ENCODE peak calls at places on chromosome X, in eight cellular contexts. One of them, this sample, is unnamed.

GRCh38 chrX:1462596-1463251 is 10.0 kb upstream of the ASMTL start:
- DNase-seq in A549: no peak
- DNase-seq in WTC11: no peak
- DNase-seq in HCT116: no peak
- DNase-seq in H1: peak; percentile 26
- DNase-seq in endothelial cell of umbilical vein: peak; percentile 85
- DNase-seq in HepG2: no peak
- DNase-seq in K562: no peak
- DNase-seq in this sample: no peak

GRCh38 chrX:109740076-109740809 is 7.2 kb upstream of the ACSL4 start:
- DNase-seq in A549: peak; percentile 19
- DNase-seq in WTC11: no peak
- DNase-seq in HCT116: no peak
- DNase-seq in H1: no peak
- DNase-seq in endothelial cell of umbilical vein: no peak
- DNase-seq in HepG2: peak; percentile 95
- DNase-seq in K562: no peak
- DNase-seq in this sample: peak; percentile 75

GRCh38 chrX:27883468-27884092 is 75.8 kb downstream of the MAGEB10 start:
- DNase-seq in A549: no peak
- DNase-seq in WTC11: no peak
- DNase-seq in HCT116: no peak
- DNase-seq in H1: no peak
- DNase-seq in endothelial cell of umbilical vein: no peak
- DNase-seq in HepG2: no peak
- DNase-seq in K562: no peak
- DNase-seq in this sample: no peak

GRCh38 chrX:13646154-13646549 is 6.8 kb upstream of the TCEANC start:
- DNase-seq in A549: peak; percentile 24
- DNase-seq in WTC11: peak; percentile 63
- DNase-seq in HCT116: peak; percentile 24
- DNase-seq in H1: peak; percentile 58
- DNase-seq in endothelial cell of umbilical vein: peak; percentile 42
- DNase-seq in HepG2: peak; percentile 30
- DNase-seq in K562: peak; percentile 31
- DNase-seq in this sample: peak; percentile 53

GRCh38 chrX:114924846-114925245 is 92.6 kb downstream of the IL13RA2 start:
- DNase-seq in A549: no peak
- DNase-seq in WTC11: no peak
- DNase-seq in HCT116: no peak
- DNase-seq in H1: no peak
- DNase-seq in endothelial cell of umbilical vein: no peak
- DNase-seq in HepG2: no peak
- DNase-seq in K562: no peak
- DNase-seq in this sample: no peak

GRCh38 chrX:132488819-132489255 is at the start of gene MBNL3:
- DNase-seq in A549: no peak
- DNase-seq in WTC11: peak; percentile 52
- DNase-seq in HCT116: no peak
- DNase-seq in H1: peak; percentile 60
- DNase-seq in endothelial cell of umbilical vein: peak; percentile 43
- DNase-seq in HepG2: peak; percentile 33
- DNase-seq in K562: no peak
- DNase-seq in this sample: peak; percentile 83

GRCh38 chrX:133950214-133950613 is 35.2 kb downstream of the GPC3 start:
- DNase-seq in A549: no peak
- DNase-seq in WTC11: no peak
- DNase-seq in HCT116: no peak
- DNase-seq in H1: no peak
- DNase-seq in endothelial cell of umbilical vein: no peak
- DNase-seq in HepG2: no peak
- DNase-seq in K562: no peak
- DNase-seq in this sample: no peak

GRCh38 chrX:107205770-107206696 is at the start of the genes DNAAF6 and NUP62CL:
- DNase-seq in A549: peak; percentile 82
- DNase-seq in WTC11: peak; percentile 82
- DNase-seq in HCT116: peak; percentile 80
- DNase-seq in H1: peak; percentile 73
- DNase-seq in endothelial cell of umbilical vein: peak; percentile 14
- DNase-seq in HepG2: peak; percentile 81
- DNase-seq in K562: peak; percentile 96
- DNase-seq in this sample: no peak

GRCh38 chrX:123962006-123962485 is 540 bp downstream of the STAG2 start:
- DNase-seq in A549: peak; percentile 39
- DNase-seq in WTC11: no peak
- DNase-seq in HCT116: peak; percentile 24
- DNase-seq in H1: no peak
- DNase-seq in endothelial cell of umbilical vein: no peak
- DNase-seq in HepG2: no peak
- DNase-seq in K562: no peak
- DNase-seq in this sample: no peak

GRCh38 chrX:19958530-19959486 is 32.1 kb downstream of the BCLAF3 start:
- DNase-seq in A549: no peak
- DNase-seq in WTC11: no peak
- DNase-seq in HCT116: no peak
- DNase-seq in H1: no peak
- DNase-seq in endothelial cell of umbilical vein: no peak
- DNase-seq in HepG2: peak; percentile 57
- DNase-seq in K562: no peak
- DNase-seq in this sample: peak; percentile 22

GRCh38 chrX:139506318-139506717 is 24.2 kb upstream of the F9 start:
- DNase-seq in A549: no peak
- DNase-seq in WTC11: no peak
- DNase-seq in HCT116: no peak
- DNase-seq in H1: no peak
- DNase-seq in endothelial cell of umbilical vein: no peak
- DNase-seq in HepG2: no peak
- DNase-seq in K562: no peak
- DNase-seq in this sample: peak; percentile 17

GRCh38 chrX:43822015-43822414 is 60.2 kb downstream of the MAOB start:
- DNase-seq in A549: no peak
- DNase-seq in WTC11: no peak
- DNase-seq in HCT116: peak; percentile 4
- DNase-seq in H1: no peak
- DNase-seq in endothelial cell of umbilical vein: no peak
- DNase-seq in HepG2: no peak
- DNase-seq in K562: no peak
- DNase-seq in this sample: no peak

GRCh38 chrX:143754183-143754582 is 33.6 kb upstream of the SPANXN2 start:
- DNase-seq in A549: no peak
- DNase-seq in WTC11: no peak
- DNase-seq in HCT116: no peak
- DNase-seq in H1: no peak
- DNase-seq in endothelial cell of umbilical vein: no peak
- DNase-seq in HepG2: no peak
- DNase-seq in K562: no peak
- DNase-seq in this sample: no peak

GRCh38 chrX:154305481-154306205 is 10.0 kb downstream of the TKTL1 start:
- DNase-seq in A549: no peak
- DNase-seq in WTC11: no peak
- DNase-seq in HCT116: no peak
- DNase-seq in H1: no peak
- DNase-seq in endothelial cell of umbilical vein: no peak
- DNase-seq in HepG2: no peak
- DNase-seq in K562: no peak
- DNase-seq in this sample: no peak

GRCh38 chrX:38939067-38939466 is 137.8 kb downstream of the MID1IP1 start:
- DNase-seq in A549: no peak
- DNase-seq in WTC11: no peak
- DNase-seq in HCT116: no peak
- DNase-seq in H1: no peak
- DNase-seq in endothelial cell of umbilical vein: no peak
- DNase-seq in HepG2: no peak
- DNase-seq in K562: no peak
- DNase-seq in this sample: no peak

GRCh38 chrX:46903458-46904242 is 8.6 kb upstream of the JADE3 start:
- DNase-seq in A549: peak; percentile 80
- DNase-seq in WTC11: peak; percentile 72
- DNase-seq in HCT116: peak; percentile 52
- DNase-seq in H1: peak; percentile 69
- DNase-seq in endothelial cell of umbilical vein: peak; percentile 83
- DNase-seq in HepG2: peak; percentile 69
- DNase-seq in K562: peak; percentile 12
- DNase-seq in this sample: peak; percentile 75

GRCh38 chrX:136525738-136526606 is 6.0 kb upstream of the VGLL1 start:
- DNase-seq in A549: peak; percentile 8
- DNase-seq in WTC11: no peak
- DNase-seq in HCT116: no peak
- DNase-seq in H1: no peak
- DNase-seq in endothelial cell of umbilical vein: peak; percentile 11
- DNase-seq in HepG2: no peak
- DNase-seq in K562: no peak
- DNase-seq in this sample: no peak

GRCh38 chrX:63466690-63467089 is 115.6 kb upstream of the SPIN4 start:
- DNase-seq in A549: no peak
- DNase-seq in WTC11: no peak
- DNase-seq in HCT116: no peak
- DNase-seq in H1: no peak
- DNase-seq in endothelial cell of umbilical vein: no peak
- DNase-seq in HepG2: no peak
- DNase-seq in K562: no peak
- DNase-seq in this sample: peak; percentile 1

GRCh38 chrX:13373027-13373806 is 53.4 kb upstream of the ATXN3L start:
- DNase-seq in A549: no peak
- DNase-seq in WTC11: no peak
- DNase-seq in HCT116: no peak
- DNase-seq in H1: no peak
- DNase-seq in endothelial cell of umbilical vein: no peak
- DNase-seq in HepG2: no peak
- DNase-seq in K562: no peak
- DNase-seq in this sample: no peak

GRCh38 chrX:69506617-69507499 is 2.7 kb downstream of the NALF2 start:
- DNase-seq in A549: no peak
- DNase-seq in WTC11: no peak
- DNase-seq in HCT116: no peak
- DNase-seq in H1: no peak
- DNase-seq in endothelial cell of umbilical vein: no peak
- DNase-seq in HepG2: no peak
- DNase-seq in K562: no peak
- DNase-seq in this sample: no peak

DNA sequence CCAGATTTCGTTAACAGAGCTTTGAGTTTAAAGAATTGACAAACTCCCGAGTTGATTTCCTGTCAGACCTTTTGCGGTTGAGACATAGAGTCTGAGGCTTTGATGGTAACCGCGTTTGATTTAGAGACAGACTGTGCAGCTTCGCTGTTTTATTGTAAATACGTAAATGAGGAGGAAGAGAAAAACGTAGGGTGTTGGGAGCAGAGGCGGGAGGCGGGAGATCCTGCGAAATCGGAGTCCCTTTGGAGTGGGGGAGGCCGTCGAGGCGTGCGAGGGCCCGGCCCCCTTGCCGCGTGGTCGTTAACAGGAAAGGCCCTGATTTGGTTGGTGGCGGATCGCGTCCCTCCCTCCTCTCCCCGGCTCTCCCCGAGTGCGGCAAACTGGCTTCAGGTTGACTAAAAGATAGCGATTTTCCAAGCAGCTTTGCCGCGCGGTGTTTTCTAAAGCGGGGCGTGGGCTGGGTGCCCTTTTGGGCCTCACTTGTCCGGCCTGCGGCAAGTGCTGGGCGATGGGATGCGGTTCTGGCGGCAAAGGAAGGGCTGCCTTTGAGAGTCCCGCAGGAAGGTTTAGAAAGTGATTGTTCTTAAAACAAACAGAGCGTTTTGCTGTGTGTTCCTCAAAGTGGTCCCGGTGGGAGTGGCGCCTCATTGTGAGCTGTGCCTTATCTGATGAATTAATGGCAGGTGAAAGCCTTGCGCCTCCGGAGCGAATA is 865 bp downstream of the SCML1 start:
- DNase-seq in A549: no peak
- DNase-seq in WTC11: peak; percentile 35
- DNase-seq in HCT116: no peak
- DNase-seq in H1: peak; percentile 49
- DNase-seq in endothelial cell of umbilical vein: peak; percentile 30
- DNase-seq in HepG2: peak; percentile 56
- DNase-seq in K562: no peak
- DNase-seq in this sample: peak; percentile 1
- TF ChIP-seq MAX in A549: peak; percentile 81
- TF ChIP-seq MAX in WTC11: peak; percentile 68
- TF ChIP-seq MAX in HCT116: peak; percentile 59
- TF ChIP-seq MAX in H1: peak; percentile 82
- TF ChIP-seq MAX in endothelial cell of umbilical vein: no peak
- TF ChIP-seq MAX in HepG2: peak; percentile 75
- TF ChIP-seq MAX in K562: no peak
- TF ChIP-seq MAX in this sample: no peak

GRCh38 chrX:120308959-120309872 is 2.0 kb downstream of the TMEM255A start:
- DNase-seq in A549: peak; percentile 36
- DNase-seq in WTC11: peak; percentile 67
- DNase-seq in HCT116: peak; percentile 24
- DNase-seq in H1: peak; percentile 52
- DNase-seq in endothelial cell of umbilical vein: peak; percentile 29
- DNase-seq in HepG2: peak; percentile 57
- DNase-seq in K562: no peak
- DNase-seq in this sample: peak; percentile 68
- TF ChIP-seq CTCF in A549: peak; percentile 37
- TF ChIP-seq CTCF in WTC11: peak; percentile 21
- TF ChIP-seq CTCF in HCT116: peak; percentile 40
- TF ChIP-seq CTCF in H1: peak; percentile 42
- TF ChIP-seq CTCF in endothelial cell of umbilical vein: peak; percentile 53
- TF ChIP-seq CTCF in HepG2: peak; percentile 77
- TF ChIP-seq CTCF in K562: no peak
- TF ChIP-seq CTCF in this sample: peak; percentile 38

GRCh38 chrX:17812763-17813162 is 48.3 kb downstream of the RAI2 start:
- DNase-seq in A549: no peak
- DNase-seq in WTC11: no peak
- DNase-seq in HCT116: no peak
- DNase-seq in H1: no peak
- DNase-seq in endothelial cell of umbilical vein: no peak
- DNase-seq in HepG2: no peak
- DNase-seq in K562: peak; percentile 31
- DNase-seq in this sample: peak; percentile 12
- TF ChIP-seq MAX in A549: no peak
- TF ChIP-seq MAX in WTC11: no peak
- TF ChIP-seq MAX in HCT116: no peak
- TF ChIP-seq MAX in H1: no peak
- TF ChIP-seq MAX in endothelial cell of umbilical vein: no peak
- TF ChIP-seq MAX in HepG2: no peak
- TF ChIP-seq MAX in K562: no peak
- TF ChIP-seq MAX in this sample: no peak

GRCh38 chrX:104193485-104193884 is 27.2 kb downstream of the FAM199X start:
- DNase-seq in A549: no peak
- DNase-seq in WTC11: no peak
- DNase-seq in HCT116: no peak
- DNase-seq in H1: no peak
- DNase-seq in endothelial cell of umbilical vein: no peak
- DNase-seq in HepG2: no peak
- DNase-seq in K562: no peak
- DNase-seq in this sample: no peak

GRCh38 chrX:104195013-104195412 is 28.8 kb downstream of the FAM199X start:
- DNase-seq in A549: no peak
- DNase-seq in WTC11: no peak
- DNase-seq in HCT116: no peak
- DNase-seq in H1: no peak
- DNase-seq in endothelial cell of umbilical vein: no peak
- DNase-seq in HepG2: no peak
- DNase-seq in K562: no peak
- DNase-seq in this sample: no peak

GRCh38 chrX:104189862-104190261 is 23.6 kb downstream of the FAM199X start:
- DNase-seq in A549: no peak
- DNase-seq in WTC11: no peak
- DNase-seq in HCT116: no peak
- DNase-seq in H1: no peak
- DNase-seq in endothelial cell of umbilical vein: no peak
- DNase-seq in HepG2: no peak
- DNase-seq in K562: no peak
- DNase-seq in this sample: no peak

GRCh38 chrX:104195489-104196084 is 29.3 kb downstream of the FAM199X start:
- DNase-seq in A549: peak; percentile 4
- DNase-seq in WTC11: no peak
- DNase-seq in HCT116: peak; percentile 1
- DNase-seq in H1: no peak
- DNase-seq in endothelial cell of umbilical vein: peak; percentile 29
- DNase-seq in HepG2: peak; percentile 3
- DNase-seq in K562: peak; percentile 31
- DNase-seq in this sample: peak; percentile 13
- TF ChIP-seq CTCF in A549: peak; percentile 64
- TF ChIP-seq CTCF in WTC11: peak; percentile 31
- TF ChIP-seq CTCF in HCT116: peak; percentile 47
- TF ChIP-seq CTCF in H1: peak; percentile 37
- TF ChIP-seq CTCF in endothelial cell of umbilical vein: peak; percentile 42
- TF ChIP-seq CTCF in HepG2: peak; percentile 40
- TF ChIP-seq CTCF in K562: peak; percentile 68
- TF ChIP-seq CTCF in this sample: peak; percentile 46